ENCODE peak calls at places on chromosomes 6 and 20, in five cellular contexts. Z, I, L, G and J are unnamed samples.

GRCh38 chr6:45422541-45423110 is 44.9 kb upstream of the SUPT3H start:
- DNase-seq in Z (peak; percentile 41), I (no peak), L (peak; percentile 27), G (no peak), J (peak; percentile 81)

GRCh38 chr6:153024401-153025017 is 22.0 kb upstream of the MTRF1L start:
- DNase-seq in Z (peak; percentile 42), I (no peak), L (no peak), G (peak; percentile 74), J (peak; percentile 76)

GRCh38 chr6:24522090-24522820 is 27.5 kb downstream of the ALDH5A1 start:
- DNase-seq in Z (no peak), I (no peak), L (no peak), G (peak; percentile 9), J (peak; percentile 29)

GRCh38 chr20:48656661-48657211 is 171.1 kb downstream of the PREX1 start:
- DNase-seq in Z (no peak), I (no peak), L (no peak), G (no peak), J (no peak)

GRCh38 chr20:3759884-3760283 is 7.7 kb downstream of the ADISSP start:
- DNase-seq in Z (no peak), I (no peak), L (no peak), G (no peak), J (no peak)

GRCh38 chr6:121694389-121695185 is 259.1 kb downstream of the GJA1 start:
- DNase-seq in Z (no peak), I (no peak), L (no peak), G (peak; percentile 67), J (peak; percentile 85)

GRCh38 chr6:162713926-162714759 is 13.4 kb downstream of the PRKN start:
- DNase-seq in Z (no peak), I (no peak), L (no peak), G (no peak), J (no peak)

GRCh38 chr6:134992155-134992554 is 42.3 kb upstream of the ALDH8A1 start:
- DNase-seq in Z (no peak), I (no peak), L (no peak), G (no peak), J (no peak)

GRCh38 chr20:48638546-48638945 is 189.3 kb downstream of the PREX1 start:
- DNase-seq in Z (no peak), I (no peak), L (no peak), G (peak; percentile 95), J (peak; percentile 69)

GRCh38 chr6:109456710-109457595 is 1.4 kb upstream of the MICAL1 start:
- DNase-seq in Z (no peak), I (no peak), L (no peak), G (no peak), J (peak; percentile 19)

GRCh38 chr20:38714308-38714707 is 10.0 kb upstream of the SLC32A1 start:
- DNase-seq in Z (no peak), I (no peak), L (no peak), G (no peak), J (no peak)

GRCh38 chr6:158642097-158642601 is 2.4 kb downstream of the DYNLT1 start:
- DNase-seq in Z (no peak), I (no peak), L (no peak), G (peak; percentile 74), J (peak; percentile 77)

GRCh38 chr6:22367331-22367730 is 70.5 kb upstream of the PRL start:
- DNase-seq in Z (no peak), I (no peak), L (no peak), G (no peak), J (peak; percentile 14)

GRCh38 chr6:43744490-43744889 is 25.5 kb upstream of the VEGFA start:
- DNase-seq in Z (no peak), I (no peak), L (no peak), G (no peak), J (no peak)

GRCh38 chr6:145252737-145253136 is 482.6 kb downstream of the EPM2A start:
- DNase-seq in Z (no peak), I (no peak), L (no peak), G (no peak), J (no peak)

GRCh38 chr6:67880939-67881705 is 754.0 kb upstream of the ADGRB3 start:
- DNase-seq in Z (no peak), I (no peak), L (no peak), G (peak; percentile 84), J (peak; percentile 26)

GRCh38 chr6:39214846-39215639 is 14.2 kb downstream of the KCNK5 start:
- DNase-seq in Z (peak; percentile 48), I (no peak), L (no peak), G (no peak), J (peak; percentile 13)